ENCODE peak calls at places on chromosomes 6 and 20, in six cellular contexts. Q, C, S, A, J and I are unnamed samples.
A peak's percentile ranks its signal among the peaks of the same experiment; 100 is the strongest.

GRCh38 chr6:8983202-8983688 is 547.9 kb upstream of the SLC35B3 start:
- DNase-seq in C (no peak), Q (peak; percentile 71), J (peak; percentile 29), S (peak; percentile 15), A (peak; percentile 27), I (peak; percentile 78)

GRCh38 chr6:3808759-3809514 is 40.2 kb upstream of the FAM50B start:
- DNase-seq in J (peak; percentile 24), S (no peak), C (no peak), A (no peak), Q (peak; percentile 83), I (peak; percentile 89)

GRCh38 chr6:44675449-44675848 is 287.9 kb downstream of the CDC5L start:
- DNase-seq in Q (no peak), S (no peak), A (no peak), J (no peak), C (no peak), I (no peak)

GRCh38 chr6:10801224-10801848 is 37.0 kb downstream of the MAK start:
- DNase-seq in J (peak; percentile 51), A (peak; percentile 31), S (peak; percentile 37), C (no peak), Q (no peak), I (peak; percentile 75)

GRCh38 chr6:128241221-128241620 is 279.2 kb downstream of the PTPRK start:
- DNase-seq in A (no peak), C (no peak), J (no peak), S (no peak), Q (no peak), I (no peak)

GRCh38 chr20:36951977-36952738 is 650 bp upstream of the SAMHD1 start:
- DNase-seq in S (no peak), A (no peak), Q (no peak), C (no peak), J (no peak), I (no peak)

GRCh38 chr20:52494244-52494643 is 302.7 kb upstream of the ZFP64 start:
- DNase-seq in C (no peak), A (peak; percentile 46), Q (no peak), J (no peak), S (no peak), I (peak; percentile 86)

GRCh38 chr6:75156186-75156878 is 49.5 kb downstream of the COL12A1 start:
- DNase-seq in S (no peak), J (no peak), C (no peak), A (no peak), Q (no peak), I (no peak)

GRCh38 chr6:20861479-20861878 is 327.2 kb downstream of the CDKAL1 start:
- DNase-seq in Q (no peak), A (no peak), J (no peak), S (no peak), C (no peak), I (no peak)

GRCh38 chr20:48202774-48203173 is 417.5 kb upstream of the SULF2 start:
- DNase-seq in C (no peak), A (no peak), S (no peak), J (no peak), Q (no peak), I (no peak)

GRCh38 chr6:32203435-32204267 is 11.2 kb upstream of the GPSM3 start:
- DNase-seq in C (no peak), Q (no peak), J (no peak), S (no peak), A (no peak), I (peak; percentile 6)

GRCh38 chr6:106574729-106575458 is 54.4 kb downstream of the RTN4IP1 start:
- DNase-seq in J (no peak), C (peak; percentile 60), S (no peak), A (no peak), Q (no peak), I (peak; percentile 42)

GRCh38 chr6:89518352-89519055 is 85.6 kb downstream of the ANKRD6 start:
- DNase-seq in J (no peak), Q (no peak), C (no peak), A (no peak), S (no peak), I (no peak)

GRCh38 chr20:23010096-23010495 is 25.0 kb upstream of the SSTR4 start:
- DNase-seq in C (no peak), Q (no peak), J (no peak), S (no peak), A (no peak), I (no peak)

GRCh38 chr20:58150772-58151171 is 77.7 kb downstream of the ANKRD60 start:
- DNase-seq in S (no peak), J (no peak), C (peak; percentile 66), Q (no peak), A (no peak), I (no peak)